ENCODE peak calls at places on chromosomes 12 and 14, in ten cellular contexts. T is esophagus muscularis mucosa, W is HCT116, Q is transverse colon, D is stomach, K is upper lobe of left lung, B is HepG2, V is sigmoid colon, I is spleen, P is breast epithelium. X is an unnamed sample.

GRCh38 chr14:67674480-67675218 is at the start of gene VTI1B:
- DNase-seq in T (no peak), W (peak), Q (peak), D (peak), K (peak), B (peak), V (peak), I (peak), P (peak), X (peak)

GRCh38 chr12:121964813-121965643 is 46.6 kb downstream of the CFAP251 start:
- DNase-seq in T (no peak), W (no peak), Q (no peak), D (no peak), K (no peak), B (no peak), V (no peak), I (no peak), P (no peak), X (no peak)

GRCh38 chr14:70698288-70698687 is 56.6 kb downstream of the TTC9 start:
- DNase-seq in T (no peak), W (no peak), Q (peak), D (peak), K (no peak), B (peak), V (no peak), I (peak), P (no peak), X (no peak)

GRCh38 chr12:102372112-102372511 is 108.3 kb downstream of the IGF1 start:
- DNase-seq in T (no peak), W (no peak), Q (no peak), D (no peak), K (no peak), B (no peak), V (no peak), I (no peak), P (no peak), X (no peak)

GRCh38 chr12:87025976-87026375 is 769.8 kb upstream of the MGAT4C start:
- DNase-seq in T (no peak), W (no peak), Q (no peak), D (no peak), K (no peak), B (no peak), V (no peak), I (no peak), P (no peak), X (no peak)

GRCh38 chr14:49867831-49868719 is 15.5 kb upstream of the NEMF start:
- DNase-seq in T (peak), W (peak), Q (peak), D (peak), K (peak), B (peak), V (peak), I (peak), P (peak), X (peak)

GRCh38 chr14:64800000-64800399 is 79.7 kb downstream of the SPTB start:
- DNase-seq in T (no peak), W (peak), Q (peak), D (peak), K (no peak), B (peak), V (no peak), I (no peak), P (no peak), X (no peak)

GRCh38 chr12:130562711-130563110 is 153.4 kb downstream of the RIMBP2 start:
- DNase-seq in T (no peak), W (no peak), Q (no peak), D (no peak), K (no peak), B (no peak), V (no peak), I (no peak), P (no peak), X (no peak)

GRCh38 chr12:14207946-14208612 is 157.4 kb upstream of the ATF7IP start:
- DNase-seq in T (no peak), W (peak), Q (peak), D (peak), K (no peak), B (peak), V (no peak), I (no peak), P (no peak), X (no peak)

GRCh38 chr12:64656429-64656828 is 46.1 kb downstream of the RASSF3 start:
- DNase-seq in T (no peak), W (no peak), Q (no peak), D (peak), K (no peak), B (peak), V (no peak), I (no peak), P (no peak), X (no peak)

GRCh38 chr12:113221997-113222729 is 899 bp downstream of the TPCN1 start:
- DNase-seq in T (no peak), W (no peak), Q (no peak), D (no peak), K (no peak), B (no peak), V (no peak), I (peak), P (no peak), X (no peak)

GRCh38 chr12:111430418-111431353 is 25.0 kb downstream of the SH2B3 start:
- DNase-seq in T (no peak), W (no peak), Q (no peak), D (no peak), K (peak), B (no peak), V (no peak), I (no peak), P (no peak), X (no peak)

GRCh38 chr12:85661461-85662208 is 174.6 kb downstream of the RASSF9 start:
- DNase-seq in T (no peak), W (no peak), Q (no peak), D (no peak), K (no peak), B (no peak), V (no peak), I (no peak), P (no peak), X (no peak)

GRCh38 chr12:23472329-23472971 is 477.0 kb downstream of the SOX5 start:
- DNase-seq in T (no peak), W (no peak), Q (no peak), D (no peak), K (no peak), B (no peak), V (no peak), I (no peak), P (no peak), X (no peak)

GRCh38 chr12:40393031-40393430 is 168.2 kb downstream of the LRRK2 start:
- DNase-seq in T (no peak), W (no peak), Q (no peak), D (no peak), K (no peak), B (no peak), V (no peak), I (no peak), P (no peak), X (no peak)

GRCh38 chr12:65501093-65501621 is 222.7 kb downstream of the MSRB3 start:
- DNase-seq in T (peak), W (no peak), Q (no peak), D (no peak), K (no peak), B (no peak), V (peak), I (no peak), P (no peak), X (no peak)

GRCh38 chr14:55071051-55071450 is 19.6 kb downstream of the MAPK1IP1L start:
- DNase-seq in T (no peak), W (no peak), Q (no peak), D (no peak), K (no peak), B (no peak), V (no peak), I (no peak), P (no peak), X (no peak)

GRCh38 chr12:58425481-58426392 is 484.4 kb downstream of the ATP23 start:
- DNase-seq in T (no peak), W (peak), Q (peak), D (peak), K (no peak), B (peak), V (no peak), I (no peak), P (no peak), X (no peak)
- TF ChIP-seq POLR2AphosphoS5 in T (no peak), W (peak), Q (peak), D (no peak), K (no peak), B (no peak), V (no peak), I (no peak), P (no peak), X (no peak)

DNA sequence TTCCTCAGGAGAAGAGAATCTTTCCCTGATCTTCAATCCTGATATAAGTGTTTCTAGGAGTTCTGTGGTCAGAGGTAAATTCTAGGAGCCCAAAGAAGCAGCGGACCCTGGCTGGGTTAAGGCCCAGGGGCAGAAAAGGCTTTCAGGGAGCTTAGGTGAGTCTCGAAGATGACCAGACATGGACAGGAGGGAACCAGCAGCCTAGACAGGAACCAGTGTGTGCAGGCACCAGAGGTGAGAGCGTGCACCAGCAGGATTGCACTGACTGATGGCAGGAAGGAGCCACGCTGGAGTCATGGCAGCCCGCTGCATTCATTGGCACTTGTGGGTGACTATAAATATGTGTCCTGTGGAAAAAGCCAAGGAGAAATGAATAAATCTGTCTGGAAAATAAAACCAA is 489.9 kb downstream of the BCL11B start:
- DNase-seq in T (peak), W (no peak), Q (no peak), D (no peak), K (no peak), B (no peak), V (no peak), I (no peak), P (no peak), X (no peak)
- H3K27ac ChIP-seq in T (no peak), W (no peak), Q (no peak), D (no peak), K (no peak), B (no peak), V (no peak), I (no peak), P (no peak), X (no peak)

GRCh38 chr14:101760138-101761011 is 1.1 kb upstream of the PPP2R5C start:
- DNase-seq in T (peak), W (peak), Q (peak), D (peak), K (peak), B (peak), V (peak), I (peak), P (peak), X (peak)
- TF ChIP-seq POLR2A in T (no peak), W (no peak), Q (peak), D (no peak), K (no peak), B (no peak), V (no peak), I (no peak), P (no peak), X (no peak)

DNA sequence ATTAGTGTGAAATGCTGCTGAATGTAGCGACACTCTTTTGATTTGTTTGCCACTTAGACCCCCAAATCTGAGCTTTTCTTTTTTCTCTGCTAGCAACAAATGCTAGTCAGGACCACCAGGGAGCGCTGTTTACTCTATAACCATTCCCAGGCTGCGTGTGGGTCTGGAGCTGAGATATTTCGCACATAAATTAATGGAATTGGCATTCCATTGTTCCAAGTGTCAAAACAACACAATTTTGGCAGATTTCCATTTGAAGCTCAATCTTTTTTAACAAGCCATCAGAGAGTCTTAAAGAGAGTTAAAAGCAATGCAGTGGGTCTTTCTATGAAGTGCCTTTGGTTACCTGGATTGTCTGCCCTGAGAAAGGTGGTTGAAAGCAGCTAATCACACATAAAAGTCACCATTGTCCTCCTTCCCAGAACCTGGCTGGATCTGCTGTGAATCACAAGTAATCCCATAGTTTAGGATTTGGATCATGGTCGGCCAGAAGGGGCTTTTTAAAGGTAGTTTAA is 7.4 kb upstream of the TMEM132C start:
- DNase-seq in T (no peak), W (no peak), Q (no peak), D (no peak), K (no peak), B (peak), V (no peak), I (no peak), P (no peak), X (no peak)
- TF ChIP-seq POLR2AphosphoS5 in T (no peak), W (no peak), Q (no peak), D (no peak), K (no peak), B (no peak), V (no peak), I (no peak), P (no peak), X (no peak)

GRCh38 chr14:102509744-102510615 is at the start of gene ANKRD9:
- DNase-seq in T (peak), W (peak), Q (peak), D (peak), K (peak), B (peak), V (peak), I (peak), P (peak), X (peak)
- H3K27ac ChIP-seq in T (peak), W (peak), Q (peak), D (peak), K (peak), B (peak), V (peak), I (peak), P (peak), X (peak)

GRCh38 chr14:102523200-102524025 is 13.8 kb upstream of the ANKRD9 start:
- DNase-seq in T (no peak), W (no peak), Q (peak), D (no peak), K (peak), B (no peak), V (no peak), I (no peak), P (no peak), X (no peak)

GRCh38 chr14:102524026-102524450 is 14.5 kb upstream of the ANKRD9 start:
- DNase-seq in T (no peak), W (no peak), Q (no peak), D (no peak), K (no peak), B (no peak), V (peak), I (no peak), P (no peak), X (no peak)

GRCh38 chr14:102525213-102526143 is 15.9 kb upstream of the ANKRD9 start:
- DNase-seq in T (no peak), W (peak), Q (peak), D (no peak), K (no peak), B (peak), V (no peak), I (no peak), P (no peak), X (no peak)

GRCh38 chr14:102527255-102528232 is 18.0 kb upstream of the ANKRD9 start:
- DNase-seq in T (no peak), W (peak), Q (peak), D (peak), K (peak), B (no peak), V (no peak), I (no peak), P (no peak), X (no peak)

DNA sequence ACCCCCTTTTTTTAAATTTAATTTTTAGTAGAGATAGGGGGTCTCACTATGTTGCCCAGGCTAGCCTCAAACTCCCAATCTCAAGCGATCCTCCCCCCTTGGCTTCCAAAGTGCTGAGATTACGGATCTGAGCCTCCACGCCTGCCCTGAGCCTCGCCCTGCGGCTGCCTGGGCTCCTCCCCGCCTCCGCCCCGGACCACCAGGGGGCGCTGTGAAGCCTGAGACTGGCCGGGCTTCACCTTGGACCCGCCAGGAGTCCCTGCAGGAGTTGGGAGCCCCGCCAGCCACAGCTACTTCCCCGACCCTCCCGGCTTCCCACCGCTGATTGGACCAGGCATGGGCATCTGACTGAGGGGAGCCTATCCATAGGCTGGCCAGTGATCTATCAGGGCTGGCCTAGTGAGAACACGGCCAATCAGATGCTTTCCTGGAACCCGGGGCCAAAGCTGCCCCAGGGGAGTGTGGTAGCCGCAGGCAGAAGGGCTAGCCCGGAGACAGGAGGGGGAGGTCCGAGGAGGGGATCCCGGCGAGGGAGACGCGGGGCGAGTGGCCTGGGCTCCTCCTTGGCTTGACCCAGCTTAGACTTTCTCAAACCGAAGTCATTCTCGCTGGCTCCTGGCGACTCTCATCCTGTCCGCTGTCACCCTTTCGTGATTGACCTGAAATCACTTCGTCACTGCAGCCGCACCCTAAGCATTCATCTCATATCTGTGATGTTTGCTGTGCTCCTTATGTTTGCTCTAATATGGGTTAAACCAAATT is 15.1 kb upstream of the ANKRD9 start:
- DNase-seq in T (peak), W (peak), Q (peak), D (peak), K (peak), B (peak), V (peak), I (peak), P (peak), X (peak)
- TF ChIP-seq POLR2A in T (no peak), W (peak), Q (peak), D (no peak), K (no peak), B (peak), V (peak), I (no peak), P (no peak), X (peak)

GRCh38 chr12:13100882-13101769 is 2.3 kb downstream of the GSG1 start:
- DNase-seq in T (peak), W (peak), Q (peak), D (peak), K (peak), B (peak), V (peak), I (peak), P (peak), X (peak)
- TF ChIP-seq POLR2AphosphoS5 in T (peak), W (no peak), Q (peak), D (no peak), K (peak), B (no peak), V (peak), I (peak), P (peak), X (peak)